ENCODE peak calls at places on chromosomes 5 and 9, in eight cellular contexts. Z, P, W, L, I, H, Q and T are unnamed samples.

GRCh38 chr9:35481347-35481975 is 8.4 kb upstream of the RUSC2 start:
- DNase-seq in Z (peak), P (no peak), W (peak), L (peak), I (no peak), H (peak), Q (no peak), T (no peak)

GRCh38 chr5:114266374-114266773 is 95.5 kb upstream of the KCNN2 start:
- DNase-seq in Z (no peak), P (no peak), W (no peak), L (no peak), I (no peak), H (no peak), Q (no peak), T (no peak)

GRCh38 chr5:157107508-157107907 is 1.3 kb downstream of the HAVCR2 start:
- DNase-seq in Z (no peak), P (no peak), W (no peak), L (no peak), I (no peak), H (no peak), Q (no peak), T (no peak)

GRCh38 chr9:129996161-129996849 is 46.7 kb downstream of the FNBP1 start:
- DNase-seq in Z (no peak), P (no peak), W (no peak), L (no peak), I (no peak), H (no peak), Q (no peak), T (no peak)

GRCh38 chr5:89471556-89471955 is 588.6 kb upstream of the MEF2C start:
- DNase-seq in Z (no peak), P (no peak), W (no peak), L (no peak), I (no peak), H (no peak), Q (no peak), T (no peak)

GRCh38 chr5:74007193-74007592 is 381.2 kb downstream of the ARHGEF28 start:
- DNase-seq in Z (no peak), P (no peak), W (no peak), L (no peak), I (no peak), H (no peak), Q (no peak), T (no peak)

GRCh38 chr9:101840694-101841188 is 102.3 kb upstream of the GRIN3A start:
- DNase-seq in Z (no peak), P (no peak), W (no peak), L (no peak), I (no peak), H (peak), Q (no peak), T (no peak)

GRCh38 chr9:84677080-84677479 is 7.6 kb downstream of the NTRK2 start:
- DNase-seq in Z (no peak), P (no peak), W (no peak), L (no peak), I (no peak), H (no peak), Q (no peak), T (no peak)

GRCh38 chr9:136832581-136832980 is 9.7 kb upstream of the AJM1 start:
- DNase-seq in Z (no peak), P (peak), W (no peak), L (no peak), I (no peak), H (no peak), Q (no peak), T (no peak)

GRCh38 chr5:150502106-150502505 is 5.8 kb upstream of the NDST1 start:
- DNase-seq in Z (no peak), P (no peak), W (no peak), L (no peak), I (no peak), H (no peak), Q (no peak), T (no peak)

GRCh38 chr9:6592791-6593190 is 52.7 kb downstream of the GLDC start:
- DNase-seq in Z (no peak), P (no peak), W (no peak), L (no peak), I (no peak), H (no peak), Q (no peak), T (no peak)

GRCh38 chr5:78903936-78904335 is 81.2 kb downstream of the ARSB start:
- DNase-seq in Z (no peak), P (no peak), W (no peak), L (no peak), I (no peak), H (no peak), Q (no peak), T (no peak)

GRCh38 chr5:87551807-87552377 is 139.2 kb upstream of the CCNH start:
- DNase-seq in Z (no peak), P (no peak), W (no peak), L (no peak), I (no peak), H (no peak), Q (no peak), T (no peak)

GRCh38 chr5:126471875-126472537 is 48.8 kb downstream of the GRAMD2B start:
- DNase-seq in Z (no peak), P (no peak), W (no peak), L (no peak), I (no peak), H (no peak), Q (no peak), T (no peak)

GRCh38 chr9:113626735-113627495 is 163.4 kb downstream of the RGS3 start:
- DNase-seq in Z (no peak), P (no peak), W (peak), L (no peak), I (peak), H (no peak), Q (no peak), T (peak)
- H3K27ac ChIP-seq in Z (no peak), P (no peak), W (peak), L (no peak), I (peak), H (no peak), Q (no peak), T (peak)

GRCh38 chr9:128770286-128770685 is 1.4 kb downstream of the ZER1 start:
- DNase-seq in Z (no peak), P (no peak), W (no peak), L (no peak), I (no peak), H (no peak), Q (no peak), T (no peak)
- H3K27ac ChIP-seq in Z (peak), P (no peak), W (no peak), L (peak), I (no peak), H (peak), Q (no peak), T (peak)

GRCh38 chr5:132238169-132238744 is 10.6 kb upstream of the P4HA2 start:
- DNase-seq in Z (peak), P (no peak), W (peak), L (peak), I (peak), H (peak), Q (peak), T (peak)

GRCh38 chr5:132238901-132239500 is 11.3 kb upstream of the P4HA2 start:
- DNase-seq in Z (no peak), P (no peak), W (peak), L (no peak), I (no peak), H (no peak), Q (no peak), T (peak)

GRCh38 chr5:132235340-132235739 is 7.7 kb upstream of the P4HA2 start:
- DNase-seq in Z (no peak), P (no peak), W (no peak), L (no peak), I (peak), H (no peak), Q (no peak), T (no peak)

GRCh38 chr5:132237670-132238069 is 10.0 kb upstream of the P4HA2 start:
- DNase-seq in Z (no peak), P (no peak), W (peak), L (no peak), I (peak), H (no peak), Q (no peak), T (peak)

DNA sequence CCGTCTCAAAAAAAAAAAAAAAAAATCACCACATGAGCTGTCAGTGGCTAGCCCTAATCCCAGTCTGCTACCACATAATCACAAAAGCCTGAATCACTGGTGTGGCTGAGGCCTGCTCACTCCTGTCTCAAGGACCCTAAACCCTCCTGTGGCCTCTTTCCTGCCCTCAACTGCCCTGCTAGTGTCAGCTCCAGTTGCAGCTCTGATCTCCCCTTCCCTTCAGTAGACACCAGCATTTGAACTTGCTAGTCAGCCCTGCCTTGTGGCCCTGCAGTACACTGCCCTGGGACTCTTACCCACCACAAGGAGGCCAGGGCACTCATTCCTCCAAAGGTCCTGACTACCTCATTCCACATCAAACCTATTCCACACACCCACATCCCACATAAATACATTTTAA is 9.5 kb upstream of the P4HA2 start:
- DNase-seq in Z (no peak), P (no peak), W (peak), L (no peak), I (peak), H (no peak), Q (no peak), T (peak)
- H3K27ac ChIP-seq in Z (no peak), P (no peak), W (no peak), L (no peak), I (no peak), H (no peak), Q (no peak), T (no peak)

DNA sequence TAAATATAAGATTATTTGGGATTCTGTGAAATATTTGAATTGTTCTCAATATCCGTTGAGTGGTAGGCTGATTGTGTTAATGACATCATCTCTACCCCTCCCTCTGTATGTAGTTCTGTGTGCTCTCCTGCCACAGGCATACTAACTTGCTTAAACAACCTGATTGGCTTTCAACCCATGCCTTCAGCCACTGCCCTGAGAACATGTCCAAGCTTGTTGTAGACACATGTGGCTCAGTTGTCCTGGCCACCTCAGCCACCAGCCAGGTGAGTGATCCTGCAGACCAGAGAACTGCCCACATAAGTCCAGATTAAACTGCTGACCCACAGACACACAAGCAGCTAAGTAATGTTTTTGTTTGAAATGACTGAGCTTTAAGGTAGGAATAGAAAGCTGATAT is 31.1 kb downstream of the ANKS6 start:
- DNase-seq in Z (no peak), P (no peak), W (no peak), L (no peak), I (no peak), H (no peak), Q (no peak), T (no peak)
- H3K27ac ChIP-seq in Z (no peak), P (no peak), W (no peak), L (no peak), I (no peak), H (no peak), Q (no peak), T (no peak)